ENCODE peak calls at places on chromosomes 1 and 21, in five cellular contexts. One of them, this sample, is unnamed. For H3K36me3, the result is how much of the 10 kb centered on the place peaks cover.

GRCh38 chr1:206651958-206652890 is 16.9 kb downstream of the DYRK3 start:
- DNase-seq in CD4-positive, alpha-beta memory T cell: no peak
- DNase-seq in thoracic aorta: no peak
- DNase-seq in fibroblast of lung: no peak
- DNase-seq in neuronal stem cell: no peak
- DNase-seq in this sample: no peak

GRCh38 chr21:42039911-42040351 is 29.8 kb upstream of the ZBTB21 start:
- DNase-seq in fibroblast of lung: peak
- DNase-seq in neuronal stem cell: no peak
- DNase-seq in CD4-positive, alpha-beta memory T cell: no peak
- DNase-seq in thoracic aorta: no peak
- DNase-seq in this sample: peak

GRCh38 chr1:47782414-47783165 is 214.6 kb downstream of the TRABD2B start:
- DNase-seq in CD4-positive, alpha-beta memory T cell: no peak
- DNase-seq in thoracic aorta: peak
- DNase-seq in fibroblast of lung: no peak
- DNase-seq in neuronal stem cell: no peak
- DNase-seq in this sample: peak

GRCh38 chr1:175155473-175155856 is 37.1 kb downstream of the KIAA0040 start:
- DNase-seq in thoracic aorta: no peak
- DNase-seq in CD4-positive, alpha-beta memory T cell: no peak
- DNase-seq in neuronal stem cell: no peak
- DNase-seq in fibroblast of lung: no peak
- DNase-seq in this sample: no peak

GRCh38 chr1:216553040-216553439 is 129.8 kb upstream of the USH2A start:
- DNase-seq in neuronal stem cell: no peak
- DNase-seq in fibroblast of lung: no peak
- DNase-seq in thoracic aorta: no peak
- DNase-seq in CD4-positive, alpha-beta memory T cell: no peak
- DNase-seq in this sample: no peak

GRCh38 chr1:37890378-37891014 is 31.1 kb upstream of the MTF1 start:
- DNase-seq in neuronal stem cell: no peak
- DNase-seq in fibroblast of lung: peak
- DNase-seq in thoracic aorta: no peak
- DNase-seq in CD4-positive, alpha-beta memory T cell: peak
- DNase-seq in this sample: no peak

GRCh38 chr1:31335007-31335406 is 37.9 kb downstream of the FABP3 start:
- DNase-seq in neuronal stem cell: peak
- DNase-seq in CD4-positive, alpha-beta memory T cell: peak
- DNase-seq in fibroblast of lung: peak
- DNase-seq in thoracic aorta: no peak
- DNase-seq in this sample: peak

GRCh38 chr1:87457408-87457807 is 128.7 kb downstream of the LMO4 start:
- DNase-seq in fibroblast of lung: no peak
- DNase-seq in neuronal stem cell: no peak
- DNase-seq in thoracic aorta: no peak
- DNase-seq in CD4-positive, alpha-beta memory T cell: no peak
- DNase-seq in this sample: no peak

GRCh38 chr21:38506606-38507331 is 8.5 kb upstream of the ERG start:
- DNase-seq in CD4-positive, alpha-beta memory T cell: no peak
- DNase-seq in fibroblast of lung: no peak
- DNase-seq in thoracic aorta: no peak
- DNase-seq in neuronal stem cell: no peak
- DNase-seq in this sample: no peak

DNA sequence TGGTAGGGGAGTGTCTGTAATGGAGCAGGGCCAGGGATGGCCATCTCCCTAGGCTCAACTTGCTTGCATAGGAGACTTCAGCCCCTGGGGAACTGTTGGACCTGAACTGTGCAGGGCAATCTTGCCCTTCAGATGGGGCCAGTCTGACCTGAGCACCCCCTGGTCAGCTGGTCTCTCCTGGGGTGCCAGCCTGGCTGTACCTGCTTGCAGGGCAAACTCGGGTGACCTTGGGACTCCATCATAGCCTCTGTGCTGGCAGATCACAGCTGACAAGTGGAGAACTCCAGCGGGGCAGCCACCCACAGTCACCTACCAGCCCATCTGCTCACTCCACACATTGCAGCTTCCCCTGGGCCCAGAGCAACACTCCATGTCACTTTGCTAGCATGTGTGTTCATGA is 8.1 kb downstream of the SPRR2A start:
- DNase-seq in neuronal stem cell: no peak
- DNase-seq in CD4-positive, alpha-beta memory T cell: no peak
- DNase-seq in thoracic aorta: no peak
- DNase-seq in fibroblast of lung: no peak
- DNase-seq in this sample: no peak
- H3K36me3 ChIP-seq in neuronal stem cell: under half
- H3K36me3 ChIP-seq in CD4-positive, alpha-beta memory T cell: under half
- H3K36me3 ChIP-seq in thoracic aorta: under half
- H3K36me3 ChIP-seq in fibroblast of lung: under half
- H3K36me3 ChIP-seq in this sample: under half

GRCh38 chr1:40922969-40923368 is 56.5 kb upstream of the CTPS1 start:
- DNase-seq in CD4-positive, alpha-beta memory T cell: no peak
- DNase-seq in fibroblast of lung: no peak
- DNase-seq in neuronal stem cell: no peak
- DNase-seq in thoracic aorta: no peak
- DNase-seq in this sample: no peak
- H3K36me3 ChIP-seq in CD4-positive, alpha-beta memory T cell: under half
- H3K36me3 ChIP-seq in fibroblast of lung: under half
- H3K36me3 ChIP-seq in neuronal stem cell: under half
- H3K36me3 ChIP-seq in thoracic aorta: under half
- H3K36me3 ChIP-seq in this sample: under half

GRCh38 chr1:180501865-180502360 is 464 bp downstream of the ACBD6 start:
- DNase-seq in CD4-positive, alpha-beta memory T cell: no peak
- DNase-seq in neuronal stem cell: no peak
- DNase-seq in thoracic aorta: no peak
- DNase-seq in fibroblast of lung: no peak
- DNase-seq in this sample: no peak

GRCh38 chr1:180502361-180503273 is at the start of gene ACBD6:
- DNase-seq in neuronal stem cell: peak
- DNase-seq in CD4-positive, alpha-beta memory T cell: peak
- DNase-seq in fibroblast of lung: peak
- DNase-seq in thoracic aorta: peak
- DNase-seq in this sample: peak

GRCh38 chr1:180500689-180501088 is 1.7 kb downstream of the ACBD6 start:
- DNase-seq in neuronal stem cell: no peak
- DNase-seq in fibroblast of lung: no peak
- DNase-seq in thoracic aorta: no peak
- DNase-seq in CD4-positive, alpha-beta memory T cell: no peak
- DNase-seq in this sample: no peak

GRCh38 chr1:180494370-180494769 is 8.0 kb downstream of the ACBD6 start:
- DNase-seq in neuronal stem cell: no peak
- DNase-seq in CD4-positive, alpha-beta memory T cell: no peak
- DNase-seq in fibroblast of lung: no peak
- DNase-seq in thoracic aorta: no peak
- DNase-seq in this sample: no peak

DNA sequence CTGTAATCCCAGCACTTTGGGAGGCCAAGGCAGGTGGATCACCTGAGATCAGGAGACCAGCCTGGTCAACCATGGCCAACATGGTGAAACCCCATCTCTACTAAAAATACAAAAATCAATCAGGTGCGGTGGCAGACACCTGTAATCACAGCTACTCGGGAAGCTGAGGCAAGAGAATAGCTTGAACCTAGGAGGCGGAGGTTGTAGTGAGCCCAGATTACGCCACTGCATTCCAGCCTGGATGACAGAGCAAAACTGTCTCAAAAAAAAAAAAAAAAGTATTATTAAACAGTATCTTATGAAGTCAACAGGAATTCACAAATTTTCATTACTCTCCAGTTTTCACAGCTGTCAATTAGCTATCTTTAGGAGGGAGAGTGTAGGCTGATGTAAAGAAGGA is 3.8 kb downstream of the ACBD6 start:
- DNase-seq in thoracic aorta: no peak
- DNase-seq in CD4-positive, alpha-beta memory T cell: no peak
- DNase-seq in neuronal stem cell: no peak
- DNase-seq in fibroblast of lung: no peak
- DNase-seq in this sample: no peak
- H3K36me3 ChIP-seq in thoracic aorta: under half
- H3K36me3 ChIP-seq in CD4-positive, alpha-beta memory T cell: under half
- H3K36me3 ChIP-seq in neuronal stem cell: under half
- H3K36me3 ChIP-seq in fibroblast of lung: under half
- H3K36me3 ChIP-seq in this sample: under half

GRCh38 chr1:1847061-1847460 is 43.8 kb downstream of the GNB1 start:
- DNase-seq in fibroblast of lung: no peak
- DNase-seq in CD4-positive, alpha-beta memory T cell: no peak
- DNase-seq in thoracic aorta: no peak
- DNase-seq in neuronal stem cell: no peak
- DNase-seq in this sample: no peak
- H3K36me3 ChIP-seq in fibroblast of lung: under half
- H3K36me3 ChIP-seq in CD4-positive, alpha-beta memory T cell: under half
- H3K36me3 ChIP-seq in thoracic aorta: under half
- H3K36me3 ChIP-seq in neuronal stem cell: under half
- H3K36me3 ChIP-seq in this sample: under half

GRCh38 chr1:9753121-9753531 is 70.6 kb downstream of the CLSTN1 start:
- DNase-seq in neuronal stem cell: no peak
- DNase-seq in fibroblast of lung: peak
- DNase-seq in thoracic aorta: peak
- DNase-seq in CD4-positive, alpha-beta memory T cell: no peak
- DNase-seq in this sample: no peak
- H3K36me3 ChIP-seq in neuronal stem cell: under half
- H3K36me3 ChIP-seq in fibroblast of lung: under half
- H3K36me3 ChIP-seq in thoracic aorta: under half
- H3K36me3 ChIP-seq in CD4-positive, alpha-beta memory T cell: under half
- H3K36me3 ChIP-seq in this sample: under half

GRCh38 chr1:15770313-15770962 is 11.8 kb downstream of the FBLIM1 start:
- DNase-seq in CD4-positive, alpha-beta memory T cell: no peak
- DNase-seq in fibroblast of lung: no peak
- DNase-seq in neuronal stem cell: no peak
- DNase-seq in thoracic aorta: no peak
- DNase-seq in this sample: no peak

GRCh38 chr1:15768388-15768787 is 9.8 kb downstream of the FBLIM1 start:
- DNase-seq in fibroblast of lung: no peak
- DNase-seq in CD4-positive, alpha-beta memory T cell: no peak
- DNase-seq in thoracic aorta: no peak
- DNase-seq in neuronal stem cell: no peak
- DNase-seq in this sample: no peak

GRCh38 chr1:15775706-15776105 is 17.1 kb downstream of the FBLIM1 start:
- DNase-seq in CD4-positive, alpha-beta memory T cell: no peak
- DNase-seq in neuronal stem cell: no peak
- DNase-seq in thoracic aorta: no peak
- DNase-seq in fibroblast of lung: peak
- DNase-seq in this sample: no peak

GRCh38 chr1:15767941-15768340 is 9.3 kb downstream of the FBLIM1 start:
- DNase-seq in thoracic aorta: no peak
- DNase-seq in neuronal stem cell: no peak
- DNase-seq in CD4-positive, alpha-beta memory T cell: no peak
- DNase-seq in fibroblast of lung: no peak
- DNase-seq in this sample: no peak

GRCh38 chr1:15771836-15772516 is 13.4 kb downstream of the FBLIM1 start:
- DNase-seq in thoracic aorta: no peak
- DNase-seq in fibroblast of lung: no peak
- DNase-seq in neuronal stem cell: no peak
- DNase-seq in CD4-positive, alpha-beta memory T cell: no peak
- DNase-seq in this sample: no peak
- H3K36me3 ChIP-seq in thoracic aorta: half or more
- H3K36me3 ChIP-seq in fibroblast of lung: under half
- H3K36me3 ChIP-seq in neuronal stem cell: under half
- H3K36me3 ChIP-seq in CD4-positive, alpha-beta memory T cell: under half
- H3K36me3 ChIP-seq in this sample: under half